ENCODE peak calls at places on chromosomes 3 and 15, in six cellular contexts. S is lower lobe of right lung, F is thoracic aorta, G is stomach, Y is mucosa of descending colon, B is A673. X is an unnamed sample.

GRCh38 chr15:70410371-70410975 is 312.8 kb upstream of the TLE3 start:
- DNase-seq in G (no peak), S (no peak), B (no peak), F (no peak), Y (no peak), X (no peak)

GRCh38 chr15:78427985-78428384 is 10.0 kb upstream of the IREB2 start:
- DNase-seq in G (no peak), F (no peak), S (no peak), B (no peak), Y (no peak), X (no peak)

GRCh38 chr3:143585720-143586456 is 262.4 kb downstream of the SLC9A9 start:
- DNase-seq in B (no peak), G (no peak), S (no peak), F (no peak), Y (no peak), X (no peak)

GRCh38 chr15:101156509-101157159 is 95.2 kb downstream of the CHSY1 start:
- DNase-seq in G (no peak), F (no peak), S (peak), B (peak), Y (no peak), X (no peak)

GRCh38 chr15:88018865-88019626 is 237.5 kb downstream of the NTRK3 start:
- DNase-seq in B (no peak), Y (no peak), F (no peak), G (no peak), S (no peak), X (no peak)

GRCh38 chr3:147651107-147651506 is 241.9 kb downstream of the ZIC1 start:
- DNase-seq in S (no peak), Y (no peak), G (no peak), B (peak), F (no peak), X (no peak)

GRCh38 chr3:139016430-139017048 is 4.2 kb downstream of the PRR23B start:
- DNase-seq in S (no peak), F (no peak), Y (no peak), B (no peak), G (no peak), X (no peak)

GRCh38 chr3:23650371-23651140 is 155.2 kb upstream of the UBE2E1 start:
- DNase-seq in G (no peak), S (no peak), B (no peak), F (no peak), Y (no peak), X (no peak)

GRCh38 chr15:89375093-89376062 is 40.8 kb upstream of the POLG start:
- DNase-seq in F (no peak), Y (no peak), B (no peak), S (no peak), G (no peak), X (no peak)

GRCh38 chr3:59573911-59574310 is 524.1 kb upstream of the CFAP20DC start:
- DNase-seq in S (no peak), G (no peak), B (no peak), Y (no peak), F (no peak), X (no peak)

GRCh38 chr15:69153067-69153466 is 7.4 kb upstream of the GLCE start:
- DNase-seq in F (no peak), S (no peak), G (no peak), B (no peak), Y (no peak), X (no peak)

GRCh38 chr3:108602935-108603294 is 13.4 kb downstream of the DZIP3 start:
- DNase-seq in S (no peak), Y (no peak), B (no peak), G (no peak), F (no peak), X (no peak)

GRCh38 chr3:62875103-62876002 is at the start of gene CADPS:
- DNase-seq in B (no peak), Y (peak), S (peak), F (no peak), G (no peak), X (peak)

GRCh38 chr15:42166225-42166940 is 9.9 kb upstream of the PLA2G4F start:
- DNase-seq in B (no peak), G (no peak), S (no peak), Y (no peak), F (no peak), X (no peak)

GRCh38 chr15:86915811-86916331 is 836.2 kb downstream of the AGBL1 start:
- DNase-seq in Y (no peak), F (no peak), S (no peak), B (peak), G (no peak), X (no peak)

GRCh38 chr3:173770011-173770410 is 372.5 kb downstream of the NLGN1 start:
- DNase-seq in Y (no peak), S (no peak), F (no peak), G (no peak), B (no peak), X (no peak)

GRCh38 chr3:171175840-171176239 is 149.3 kb upstream of the SLC2A2 start:
- DNase-seq in G (no peak), S (no peak), F (no peak), Y (no peak), B (no peak), X (no peak)

GRCh38 chr15:80977627-80978036 is 12.0 kb downstream of the MESD start:
- DNase-seq in F (no peak), B (peak), G (peak), Y (peak), S (peak), X (no peak)

GRCh38 chr3:140416686-140417085 is 261.2 kb upstream of the TRIM42 start:
- DNase-seq in Y (no peak), S (no peak), B (no peak), F (no peak), G (no peak), X (no peak)

GRCh38 chr3:46416134-46417119 is 9.4 kb downstream of the CCRL2 start:
- DNase-seq in Y (no peak), G (no peak), B (no peak), F (no peak), S (no peak), X (no peak)

GRCh38 chr3:139670196-139670595 is 7.6 kb downstream of the NMNAT3 start:
- DNase-seq in Y (no peak), S (no peak), F (no peak), B (no peak), G (no peak), X (no peak)

GRCh38 chr15:71883447-71883846 is 73.1 kb downstream of the NR2E3 start:
- DNase-seq in S (no peak), G (no peak), Y (no peak), F (no peak), B (no peak), X (no peak)

GRCh38 chr3:129026728-129027543 is 25.8 kb downstream of the EFCC1 start:
- DNase-seq in G (peak), S (peak), F (peak), Y (peak), B (peak), X (peak)

GRCh38 chr15:83106994-83107840 is at the start of gene TM6SF1:
- DNase-seq in S (peak), F (no peak), G (no peak), Y (peak), B (no peak), X (no peak)

GRCh38 chr3:29759443-29760033 is 478.7 kb downstream of the RBMS3 start:
- DNase-seq in B (peak), G (no peak), Y (no peak), F (no peak), S (no peak), X (no peak)

GRCh38 chr3:115363071-115363470 is 216.0 kb upstream of the ZBTB20 start:
- DNase-seq in S (no peak), F (no peak), G (no peak), B (no peak), Y (no peak), X (no peak)

GRCh38 chr15:22885105-22885504 is 46.6 kb downstream of the NIPA2 start:
- DNase-seq in G (no peak), S (no peak), B (no peak), F (no peak), Y (no peak), X (no peak)

GRCh38 chr15:22881739-22882440 is 43.4 kb downstream of the NIPA2 start:
- DNase-seq in F (no peak), S (no peak), Y (no peak), B (no peak), G (no peak), X (no peak)

GRCh38 chr15:22887157-22887951 is 48.9 kb downstream of the NIPA2 start:
- DNase-seq in G (no peak), S (no peak), F (no peak), B (no peak), Y (peak), X (no peak)

GRCh38 chr15:22883196-22883595 is 44.7 kb downstream of the NIPA2 start:
- DNase-seq in S (no peak), G (no peak), B (no peak), Y (no peak), F (no peak), X (no peak)

GRCh38 chr15:22884344-22884743 is 45.9 kb downstream of the NIPA2 start:
- DNase-seq in B (no peak), G (no peak), S (no peak), Y (no peak), F (no peak), X (no peak)
- TF ChIP-seq CTCF in B (peak), G (no peak), S (no peak), Y (no peak), F (no peak), X (peak)

GRCh38 chr3:14915636-14916222 is 31.7 kb upstream of the NR2C2 start:
- DNase-seq in Y (no peak), F (no peak), B (no peak), S (no peak), G (peak), X (no peak)
- TF ChIP-seq CTCF in Y (no peak), F (no peak), B (no peak), S (no peak), G (no peak), X (peak)

DNA sequence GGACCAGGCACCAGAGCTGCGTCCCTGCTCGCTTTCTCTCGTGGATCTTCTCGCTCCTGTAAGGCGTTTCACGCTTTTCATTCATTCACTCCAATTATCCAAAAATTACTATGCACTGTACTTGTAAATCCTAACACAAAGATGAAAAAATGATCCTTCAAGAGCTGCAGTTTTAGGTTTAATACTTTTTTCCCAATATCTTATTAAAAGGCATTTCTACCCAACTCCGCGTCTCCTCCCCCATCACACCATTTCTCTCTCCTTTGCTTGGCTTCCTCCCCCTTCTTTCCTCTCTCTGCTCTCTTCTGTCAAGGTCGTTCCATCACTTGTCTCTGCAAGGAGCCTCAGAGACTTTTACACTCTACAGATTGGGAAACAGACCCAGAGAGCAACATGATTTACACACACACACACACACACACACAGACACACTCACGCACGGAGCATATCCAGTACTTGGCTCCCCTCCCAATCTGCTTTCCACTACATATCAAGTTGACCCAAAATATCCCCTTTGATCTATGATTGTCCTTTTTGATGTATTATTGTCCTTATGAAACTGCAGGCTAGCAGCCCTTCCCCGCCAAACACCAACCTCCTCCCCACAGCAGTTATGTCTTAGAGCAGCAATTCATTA is 476 bp upstream of the CLDN1 start:
- DNase-seq in G (no peak), F (no peak), S (peak), B (peak), Y (no peak), X (no peak)
- TF ChIP-seq CTCF in G (no peak), F (peak), S (peak), B (no peak), Y (no peak), X (peak)

GRCh38 chr3:10196389-10197052 is 31.8 kb downstream of the IRAK2 start:
- DNase-seq in F (no peak), B (no peak), G (no peak), S (no peak), Y (no peak), X (no peak)
- TF ChIP-seq CTCF in F (no peak), B (no peak), G (no peak), S (no peak), Y (no peak), X (no peak)

GRCh38 chr3:187795207-187795960 is 50.1 kb upstream of the BCL6 start:
- DNase-seq in F (no peak), S (no peak), B (no peak), Y (peak), G (peak), X (no peak)
- TF ChIP-seq CTCF in F (no peak), S (no peak), B (no peak), Y (no peak), G (no peak), X (no peak)

GRCh38 chr3:193439423-193439822 is 60.9 kb upstream of the ATP13A5 start:
- DNase-seq in S (no peak), G (no peak), Y (no peak), B (no peak), F (no peak), X (no peak)
- TF ChIP-seq CTCF in S (no peak), G (no peak), Y (no peak), B (no peak), F (no peak), X (no peak)